ENCODE peak calls at places on chromosomes 7 and 10, in seven cellular contexts. P is HT1080; V is fibroblast of the conjunctiva; O is astrocyte of the spinal cord; M is foreskin fibroblast; K is stimulated activated CD4-positive, alpha-beta T cell treated with anti-CD3 and anti-CD28 coated beads, Interleukin-15, amount 100 ng/mL, for 1 hour; L is NCI-H2081. C is an unnamed sample.

GRCh38 chr7:41930538-41931262 is 227.8 kb upstream of the INHBA start:
- DNase-seq in P (peak), V (no peak), O (no peak), M (no peak), K (no peak), L (no peak), C (peak)

GRCh38 chr10:70589762-70590662 is 12.5 kb downstream of the PRF1 start:
- DNase-seq in P (no peak), V (peak), O (peak), M (no peak), K (no peak), L (no peak), C (no peak)

GRCh38 chr10:58431903-58432302 is 46.7 kb downstream of the TFAM start:
- DNase-seq in P (no peak), V (no peak), O (peak), M (peak), K (no peak), L (no peak), C (no peak)

GRCh38 chr7:24786941-24787340 is 29.7 kb upstream of the GSDME start:
- DNase-seq in P (peak), V (peak), O (peak), M (peak), K (no peak), L (no peak), C (peak)

GRCh38 chr7:58086871-58087535 is 637.0 kb downstream of the ZNF716 start:
- DNase-seq in P (no peak), V (no peak), O (no peak), M (no peak), K (no peak), L (no peak), C (no peak)

GRCh38 chr10:133310399-133310755 is 1.7 kb downstream of the ZNF511 start:
- DNase-seq in P (no peak), V (no peak), O (no peak), M (no peak), K (no peak), L (no peak), C (no peak)

GRCh38 chr7:150435390-150436073 is 14.9 kb upstream of the GIMAP8 start:
- DNase-seq in P (no peak), V (no peak), O (no peak), M (no peak), K (no peak), L (no peak), C (no peak)

GRCh38 chr10:112639291-112639690 is 192.3 kb downstream of the VTI1A start:
- DNase-seq in P (no peak), V (no peak), O (no peak), M (no peak), K (no peak), L (no peak), C (peak)

GRCh38 chr7:1264345-1265280 is 31.9 kb downstream of the UNCX start:
- DNase-seq in P (no peak), V (no peak), O (no peak), M (no peak), K (no peak), L (no peak), C (no peak)

GRCh38 chr7:11604505-11604904 is 227.5 kb downstream of the THSD7A start:
- DNase-seq in P (no peak), V (no peak), O (no peak), M (no peak), K (no peak), L (no peak), C (no peak)

GRCh38 chr7:14125998-14126397 is 136.5 kb upstream of the ETV1 start:
- DNase-seq in P (no peak), V (no peak), O (peak), M (no peak), K (no peak), L (no peak), C (peak)

GRCh38 chr10:67079126-67079525 is 153.3 kb downstream of the LRRTM3 start:
- DNase-seq in P (no peak), V (no peak), O (no peak), M (no peak), K (no peak), L (no peak), C (no peak)

GRCh38 chr7:47591655-47592572 is 10.0 kb upstream of the TNS3 start:
- DNase-seq in P (no peak), V (no peak), O (no peak), M (no peak), K (no peak), L (no peak), C (peak)

GRCh38 chr10:80471009-80471408 is 16.9 kb downstream of the TSPAN14 start:
- DNase-seq in P (no peak), V (no peak), O (no peak), M (no peak), K (no peak), L (no peak), C (no peak)

GRCh38 chr7:73517241-73517995 is 4.7 kb downstream of the BAZ1B start:
- DNase-seq in P (no peak), V (no peak), O (no peak), M (no peak), K (no peak), L (no peak), C (no peak)

GRCh38 chr7:42964849-42965805 is 33.0 kb downstream of the MRPL32 start:
- DNase-seq in P (no peak), V (no peak), O (no peak), M (no peak), K (no peak), L (no peak), C (no peak)

GRCh38 chr7:84939442-84939841 is 247.4 kb downstream of the SEMA3D start:
- DNase-seq in P (no peak), V (no peak), O (no peak), M (no peak), K (no peak), L (no peak), C (no peak)

GRCh38 chr10:46284286-46285229 is 2.2 kb upstream of the ANTXRL start:
- DNase-seq in P (peak), V (peak), O (peak), M (peak), K (peak), L (peak), C (peak)

GRCh38 chr7:1981878-1982230 is 250.9 kb downstream of the MAD1L1 start:
- DNase-seq in P (no peak), V (no peak), O (no peak), M (no peak), K (no peak), L (no peak), C (no peak)

GRCh38 chr10:69333205-69333604 is 54.9 kb downstream of the HK1 start:
- DNase-seq in P (no peak), V (no peak), O (no peak), M (no peak), K (no peak), L (no peak), C (no peak)

GRCh38 chr7:66330961-66331360 is 125.8 kb downstream of the TPST1 start:
- DNase-seq in P (no peak), V (no peak), O (no peak), M (no peak), K (no peak), L (no peak), C (no peak)

GRCh38 chr10:22464966-22465627 is 119.8 kb downstream of the SPAG6 start:
- DNase-seq in P (no peak), V (no peak), O (no peak), M (no peak), K (no peak), L (no peak), C (no peak)

GRCh38 chr7:15921576-15921975 is 235.1 kb upstream of the MEOX2 start:
- DNase-seq in P (peak), V (no peak), O (peak), M (peak), K (no peak), L (no peak), C (peak)

GRCh38 chr7:122935620-122936019 is 49.4 kb upstream of the CADPS2 start:
- DNase-seq in P (no peak), V (no peak), O (no peak), M (no peak), K (no peak), L (no peak), C (no peak)

GRCh38 chr10:98511861-98512260 is 65.1 kb upstream of the HPS1 start:
- DNase-seq in P (no peak), V (no peak), O (no peak), M (no peak), K (no peak), L (no peak), C (no peak)

GRCh38 chr10:17075975-17076374 is 53.6 kb downstream of the CUBN start:
- DNase-seq in P (no peak), V (no peak), O (no peak), M (no peak), K (no peak), L (no peak), C (no peak)

GRCh38 chr7:74043523-74043951 is 15.6 kb downstream of the ELN start:
- DNase-seq in P (no peak), V (no peak), O (peak), M (no peak), K (no peak), L (peak), C (no peak)

GRCh38 chr7:130758429-130759056 is 24.5 kb upstream of the KLF14 start:
- DNase-seq in P (peak), V (peak), O (peak), M (peak), K (no peak), L (peak), C (peak)

GRCh38 chr7:27883726-27884125 is 143.8 kb downstream of the TAX1BP1 start:
- DNase-seq in P (no peak), V (no peak), O (peak), M (no peak), K (no peak), L (no peak), C (no peak)

GRCh38 chr7:120550494-120551048 is 277.6 kb downstream of the KCND2 start:
- DNase-seq in P (peak), V (no peak), O (peak), M (no peak), K (no peak), L (peak), C (peak)

GRCh38 chr10:36462194-36462593 is 663.2 kb upstream of the ANKRD30A start:
- DNase-seq in P (peak), V (peak), O (no peak), M (no peak), K (no peak), L (no peak), C (peak)

GRCh38 chr7:43904533-43905208 is 1.7 kb downstream of the URGCP start:
- DNase-seq in P (no peak), V (no peak), O (no peak), M (no peak), K (no peak), L (no peak), C (peak)

GRCh38 chr10:101615760-101616116 is 27.6 kb downstream of the DPCD start:
- DNase-seq in P (no peak), V (no peak), O (no peak), M (no peak), K (no peak), L (no peak), C (no peak)

GRCh38 chr10:133230387-133231195 is 574 bp downstream of the UTF1 start:
- DNase-seq in P (no peak), V (no peak), O (no peak), M (no peak), K (no peak), L (no peak), C (no peak)

GRCh38 chr7:75054744-75055527 is 18.7 kb downstream of the RCC1L start:
- DNase-seq in P (peak), V (peak), O (peak), M (peak), K (no peak), L (no peak), C (peak)

GRCh38 chr10:59971915-59972314 is 65.6 kb upstream of the CCDC6 start:
- DNase-seq in P (no peak), V (no peak), O (peak), M (no peak), K (no peak), L (no peak), C (peak)

GRCh38 chr10:119343001-119343601 is 135.7 kb downstream of the GRK5 start:
- DNase-seq in P (no peak), V (no peak), O (no peak), M (no peak), K (no peak), L (no peak), C (no peak)

GRCh38 chr10:21624951-21625350 is 90.9 kb downstream of the MLLT10 start:
- DNase-seq in P (no peak), V (no peak), O (no peak), M (no peak), K (no peak), L (no peak), C (no peak)